ENCODE peak calls at places on chromosomes 13 and 19, in eight cellular contexts. L is skeletal muscle cell, M is pancreas, B is ascending aorta, N is cardiac fibroblast, Z is PC-9, P is thoracic aorta, U is cardiac muscle cell. A is an unnamed sample.

GRCh38 chr13:77509221-77509620 is 26.3 kb upstream of the SCEL start:
- DNase-seq in M (no peak), B (no peak), U (peak; percentile 23), N (peak; percentile 39), Z (no peak), P (no peak), L (peak; percentile 73), A (no peak)

GRCh38 chr19:45283443-45284033 is 32.5 kb downstream of the MARK4 start:
- DNase-seq in M (no peak), N (no peak), Z (no peak), L (no peak), P (no peak), U (no peak), B (no peak), A (no peak)

GRCh38 chr19:55907746-55908145 is 24.4 kb downstream of the NLRP13 start:
- DNase-seq in N (no peak), U (no peak), L (no peak), P (no peak), B (no peak), Z (no peak), M (no peak), A (no peak)

GRCh38 chr19:35963514-35963913 is 27.3 kb downstream of the LRFN3 start:
- DNase-seq in U (peak; percentile 73), B (no peak), Z (peak; percentile 35), L (peak; percentile 22), M (no peak), N (peak; percentile 64), P (no peak), A (no peak)

GRCh38 chr19:55406869-55407624 is 541 bp downstream of the UBE2S start:
- DNase-seq in N (peak; percentile 50), L (no peak), Z (peak; percentile 42), B (no peak), U (peak; percentile 53), P (no peak), M (no peak), A (peak; percentile 75)

GRCh38 chr19:3607398-3608078 is 863 bp upstream of the TBXA2R start:
- DNase-seq in L (no peak), P (no peak), B (no peak), M (no peak), N (peak; percentile 60), Z (no peak), U (peak; percentile 54), A (no peak)

GRCh38 chr13:30480292-30480947 is 14.7 kb upstream of the HMGB1 start:
- DNase-seq in U (no peak), N (no peak), P (no peak), B (no peak), Z (no peak), L (no peak), M (peak; percentile 26), A (no peak)

GRCh38 chr13:46181799-46182490 is at the start of gene LCP1:
- DNase-seq in Z (peak; percentile 62), B (no peak), M (no peak), N (no peak), U (no peak), L (no peak), P (no peak), A (peak; percentile 97)

GRCh38 chr19:12733369-12733896 is 1.1 kb downstream of the TRIR start:
- DNase-seq in P (no peak), U (peak; percentile 55), N (peak; percentile 63), B (no peak), M (no peak), Z (no peak), L (peak; percentile 33), A (peak; percentile 76)

GRCh38 chr13:65063753-65064152 is 2166.4 kb downstream of the PCDH9 start:
- DNase-seq in L (peak; percentile 66), M (no peak), Z (no peak), U (peak; percentile 54), B (no peak), N (no peak), P (no peak), A (no peak)

GRCh38 chr19:49927526-49928264 is 1.3 kb upstream of the ATF5 start:
- DNase-seq in Z (no peak), N (no peak), P (no peak), L (no peak), U (no peak), M (no peak), B (no peak), A (no peak)
- H3K4me3 ChIP-seq in Z (peak overlapping the region; percentile 83), N (no peak overlapping the region), P (no peak overlapping the region), L (peak overlapping the region; percentile 90), U (no peak overlapping the region), M (no peak overlapping the region), B (peak overlapping the region; percentile 71), A (peak overlapping the region; percentile 75)

DNA sequence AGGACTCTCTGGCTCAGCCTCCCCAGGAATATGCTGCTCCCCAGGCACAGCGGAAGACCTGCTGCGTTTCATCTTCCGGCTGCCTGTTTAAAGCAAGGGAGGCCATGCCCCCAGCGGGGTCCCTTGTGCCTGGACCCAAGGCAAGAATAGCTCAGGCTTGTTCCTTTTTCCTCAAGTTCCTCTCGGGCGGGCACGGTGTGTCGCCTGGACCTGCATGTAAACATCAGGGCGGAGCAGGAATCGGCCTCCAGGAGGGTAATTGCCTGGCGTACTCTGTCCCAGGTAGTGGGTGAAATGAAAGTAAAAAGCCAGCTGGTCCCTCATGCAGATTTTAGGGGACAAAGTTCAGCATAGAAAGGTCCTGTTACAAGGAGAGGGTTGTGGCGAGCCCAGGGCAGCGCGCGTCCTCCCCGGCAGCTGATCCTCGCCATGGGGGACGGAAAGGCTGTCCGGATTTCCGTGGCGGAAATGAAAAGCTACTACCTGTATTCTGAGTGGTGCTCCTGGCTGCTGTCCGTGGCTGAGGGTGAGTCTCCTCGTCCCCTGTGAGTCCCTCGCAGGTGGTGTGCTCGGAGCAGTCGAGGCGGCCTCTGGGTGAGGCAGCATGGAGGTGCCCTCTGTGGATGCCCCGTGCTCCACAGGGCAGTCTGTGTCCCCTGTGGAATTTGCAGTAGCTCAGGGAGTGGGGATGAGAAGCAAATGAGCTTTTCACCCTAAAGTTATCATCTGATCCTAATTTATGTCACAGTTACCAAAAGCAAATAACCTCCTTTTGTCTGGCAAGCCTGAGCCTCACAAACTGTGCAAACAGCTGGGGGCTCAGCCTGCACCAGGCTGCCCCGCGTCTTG is 16.2 kb downstream of the MCF2L start:
- DNase-seq in Z (no peak), P (no peak), N (no peak), M (peak; percentile 38), L (no peak), U (no peak), B (no peak), A (no peak)
- H3K4me3 ChIP-seq in Z (no peak overlapping the region), P (no peak overlapping the region), N (no peak overlapping the region), M (peak overlapping the region; percentile 0), L (no peak overlapping the region), U (no peak overlapping the region), B (no peak overlapping the region), A (no peak overlapping the region)

GRCh38 chr19:44232867-44233266 is 20.5 kb downstream of the ZNF227 start:
- DNase-seq in P (no peak), Z (no peak), B (no peak), M (no peak), L (no peak), U (no peak), N (no peak), A (no peak)

GRCh38 chr19:44236384-44236783 is 23.3 kb upstream of the ZNF233 start:
- DNase-seq in M (no peak), Z (no peak), N (no peak), L (no peak), B (no peak), P (no peak), U (no peak), A (no peak)
- H3K4me3 ChIP-seq in M (no peak overlapping the region), Z (no peak overlapping the region), N (no peak overlapping the region), L (no peak overlapping the region), B (peak overlapping the region; percentile 9), P (no peak overlapping the region), U (no peak overlapping the region), A (no peak overlapping the region)

GRCh38 chr13:24615114-24615513 is 65.1 kb upstream of the ATP12A start:
- DNase-seq in M (no peak), N (no peak), Z (no peak), P (no peak), U (no peak), B (no peak), L (no peak), A (no peak)
- H3K4me3 ChIP-seq in M (no peak overlapping the region), N (no peak overlapping the region), Z (no peak overlapping the region), P (no peak overlapping the region), U (no peak overlapping the region), B (no peak overlapping the region), L (no peak overlapping the region), A (no peak overlapping the region)

A was measured in Karpas-422.